ENCODE peak calls at places on chromosomes 16 and 17, in eight cellular contexts. P, M, T, I, O, Q, Y and W are unnamed samples.

GRCh38 chr17:15456486-15456885 is 10.9 kb downstream of the CDRT4 start:
- DNase-seq in M (no peak), P (no peak), I (no peak), O (no peak), T (no peak), Q (no peak), Y (no peak), W (no peak)

GRCh38 chr17:47785538-47786123 is 36.0 kb downstream of the OSBPL7 start:
- DNase-seq in Q (no peak), O (peak; percentile 39), M (no peak), T (peak; percentile 38), Y (peak; percentile 47), I (peak; percentile 74), P (peak; percentile 80), W (peak; percentile 47)

GRCh38 chr16:14111713-14112538 is 40.8 kb downstream of the MRTFB start:
- DNase-seq in Y (peak; percentile 16), P (no peak), T (no peak), Q (no peak), I (no peak), O (no peak), M (no peak), W (peak; percentile 24)

GRCh38 chr17:6279659-6280058 is 155.3 kb downstream of the AIPL1 start:
- DNase-seq in O (peak; percentile 13), Q (no peak), T (peak; percentile 86), M (peak; percentile 56), I (peak; percentile 88), P (peak; percentile 65), Y (peak; percentile 87), W (peak; percentile 73)

GRCh38 chr16:47732122-47732805 is 271.1 kb downstream of the PHKB start:
- DNase-seq in O (no peak), M (peak; percentile 42), P (no peak), Q (no peak), I (peak; percentile 2), Y (peak; percentile 72), T (no peak), W (no peak)

GRCh38 chr17:69796093-69796492 is 278.9 kb upstream of the KCNJ16 start:
- DNase-seq in Q (no peak), T (no peak), P (no peak), Y (no peak), I (no peak), O (no peak), M (no peak), W (peak; percentile 6)

GRCh38 chr17:36942031-36942599 is 4.8 kb downstream of the LHX1 start:
- DNase-seq in Q (peak; percentile 76), T (no peak), M (no peak), P (peak; percentile 62), O (no peak), Y (no peak), I (peak; percentile 62), W (no peak)

GRCh38 chr17:47696717-47697642 is 3.0 kb downstream of the TBKBP1 start:
- DNase-seq in T (no peak), P (no peak), I (no peak), Q (no peak), Y (no peak), M (no peak), O (no peak), W (no peak)

GRCh38 chr16:8967437-8967821 is 3.7 kb upstream of the USP7 start:
- DNase-seq in T (no peak), P (no peak), I (no peak), O (no peak), M (no peak), Y (no peak), Q (no peak), W (no peak)

GRCh38 chr16:70689035-70689969 is 3.4 kb upstream of the MTSS2 start:
- DNase-seq in O (no peak), Q (no peak), Y (no peak), I (no peak), M (no peak), T (no peak), P (no peak), W (no peak)

GRCh38 chr17:78441271-78441986 is 63.0 kb downstream of the PGS1 start:
- DNase-seq in M (no peak), Q (no peak), I (no peak), O (no peak), P (no peak), Y (peak; percentile 38), T (no peak), W (no peak)

GRCh38 chr16:57645691-57646387 is 17.4 kb downstream of the ADGRG1 start:
- DNase-seq in M (no peak), I (no peak), P (no peak), T (no peak), O (no peak), Y (peak; percentile 62), Q (no peak), W (no peak)

GRCh38 chr16:70694088-70694487 is 8.2 kb upstream of the MTSS2 start:
- DNase-seq in Y (peak; percentile 87), O (no peak), T (no peak), M (no peak), Q (no peak), I (peak; percentile 83), P (peak; percentile 69), W (no peak)

GRCh38 chr16:80103463-80103862 is 437.3 kb upstream of the DYNLRB2 start:
- DNase-seq in T (no peak), Q (no peak), Y (no peak), M (no peak), O (no peak), I (no peak), P (no peak), W (no peak)

GRCh38 chr17:68760141-68760475 is 158.9 kb upstream of the FAM20A start:
- DNase-seq in I (no peak), T (no peak), O (no peak), P (no peak), M (no peak), Q (no peak), Y (no peak), W (no peak)
- TF ChIP-seq CTCF in I (no peak), T (no peak), O (peak; percentile 45), P (no peak), M (no peak), Q (no peak), Y (no peak), W (no peak)

GRCh38 chr17:182164-182751 is 808 bp upstream of the DOC2B start:
- DNase-seq in Q (no peak), I (peak; percentile 44), Y (no peak), P (no peak), T (no peak), M (no peak), O (no peak), W (peak; percentile 56)

GRCh38 chr17:183021-183420 is 1.6 kb upstream of the DOC2B start:
- DNase-seq in T (no peak), O (no peak), M (no peak), P (no peak), I (no peak), Q (no peak), Y (no peak), W (no peak)

GRCh38 chr17:189444-189843 is 8.0 kb upstream of the DOC2B start:
- DNase-seq in I (no peak), T (no peak), Y (no peak), P (no peak), M (no peak), O (no peak), Q (no peak), W (no peak)

GRCh38 chr17:185445-186138 is 4.1 kb upstream of the DOC2B start:
- DNase-seq in I (no peak), T (peak; percentile 25), Q (no peak), O (no peak), P (peak; percentile 66), Y (no peak), M (no peak), W (no peak)

GRCh38 chr17:187130-187529 is 5.7 kb upstream of the DOC2B start:
- DNase-seq in P (peak; percentile 49), I (no peak), O (no peak), Q (no peak), T (no peak), Y (no peak), M (no peak), W (no peak)
- TF ChIP-seq EZH2phosphoT487 in P (no peak), I (no peak), O (no peak), Q (no peak), T (no peak), Y (no peak), M (no peak), W (no peak)

GRCh38 chr16:89956511-89957213 is 8.1 kb downstream of the DEF8 start:
- DNase-seq in Y (no peak), T (no peak), O (peak; percentile 88), P (no peak), M (no peak), Q (no peak), I (no peak), W (no peak)
- H3K4me3 ChIP-seq in Y (no peak overlapping the region), T (no peak overlapping the region), O (peak overlapping the region; percentile 35), P (no peak overlapping the region), M (no peak overlapping the region), Q (no peak overlapping the region), I (no peak overlapping the region), W (no peak overlapping the region)

GRCh38 chr17:27329146-27329805 is 35.4 kb downstream of the WSB1 start:
- DNase-seq in M (no peak), Y (no peak), P (no peak), O (no peak), T (no peak), Q (no peak), I (no peak), W (no peak)

GRCh38 chr17:27333410-27333980 is 39.6 kb downstream of the WSB1 start:
- DNase-seq in M (no peak), P (no peak), Q (no peak), O (no peak), Y (no peak), I (no peak), T (no peak), W (no peak)

GRCh38 chr17:27332052-27332403 is 38.1 kb downstream of the WSB1 start:
- DNase-seq in P (no peak), Q (no peak), M (no peak), Y (no peak), O (no peak), I (no peak), T (no peak), W (no peak)

GRCh38 chr17:27336217-27336616 is 42.3 kb downstream of the WSB1 start:
- DNase-seq in I (no peak), Y (no peak), M (no peak), Q (no peak), O (no peak), T (no peak), P (no peak), W (no peak)

GRCh38 chr17:27332485-27333409 is 38.8 kb downstream of the WSB1 start:
- DNase-seq in O (peak; percentile 72), Q (peak; percentile 92), I (peak; percentile 98), P (peak; percentile 97), M (peak; percentile 97), Y (peak; percentile 95), T (peak; percentile 92), W (peak; percentile 99)
- TF ChIP-seq CTCF in O (peak; percentile 77), Q (peak; percentile 88), I (peak; percentile 81), P (peak; percentile 77), M (peak; percentile 85), Y (peak; percentile 75), T (peak; percentile 73), W (peak; percentile 99)